ENCODE peak calls at places on chromosomes 16 and 17, in four cellular contexts. One of them, this sample, is unnamed.

GRCh38 chr17:64146418-64147109 is 16.6 kb upstream of the ERN1 start:
- DNase-seq in BE2C: peak; percentile 70
- DNase-seq in PC-3: peak; percentile 45
- DNase-seq in IMR-90: peak; percentile 72
- DNase-seq in this sample: peak; percentile 87

GRCh38 chr17:66371561-66371960 is 69.1 kb downstream of the PRKCA start:
- DNase-seq in PC-3: peak; percentile 86
- DNase-seq in IMR-90: no peak
- DNase-seq in BE2C: no peak
- DNase-seq in this sample: no peak

GRCh38 chr17:7043195-7043543 is 723 bp downstream of the SLC16A11 start:
- DNase-seq in IMR-90: no peak
- DNase-seq in BE2C: no peak
- DNase-seq in PC-3: no peak
- DNase-seq in this sample: no peak

GRCh38 chr16:84758627-84759026 is 58.8 kb downstream of the USP10 start:
- DNase-seq in IMR-90: no peak
- DNase-seq in BE2C: no peak
- DNase-seq in PC-3: no peak
- DNase-seq in this sample: no peak

GRCh38 chr16:4477966-4478365 is 1.8 kb downstream of the HMOX2 start:
- DNase-seq in IMR-90: peak; percentile 61
- DNase-seq in BE2C: no peak
- DNase-seq in PC-3: peak; percentile 46
- DNase-seq in this sample: peak; percentile 99

GRCh38 chr17:77376795-77377751 is 236.3 kb downstream of the SEC14L1 start:
- DNase-seq in IMR-90: peak; percentile 92
- DNase-seq in BE2C: peak; percentile 73
- DNase-seq in PC-3: no peak
- DNase-seq in this sample: no peak

GRCh38 chr17:2595736-2596135 is 2.3 kb downstream of the PAFAH1B1 start:
- DNase-seq in BE2C: no peak
- DNase-seq in PC-3: no peak
- DNase-seq in IMR-90: no peak
- DNase-seq in this sample: no peak

GRCh38 chr16:52451971-52452421 is 94.9 kb downstream of the TOX3 start:
- DNase-seq in PC-3: no peak
- DNase-seq in IMR-90: no peak
- DNase-seq in BE2C: no peak
- DNase-seq in this sample: no peak

GRCh38 chr16:11407047-11407982 is 62.1 kb downstream of the RMI2 start:
- DNase-seq in PC-3: peak; percentile 72
- DNase-seq in IMR-90: peak; percentile 77
- DNase-seq in BE2C: peak; percentile 66
- DNase-seq in this sample: peak; percentile 59

GRCh38 chr16:4900750-4901149 is 36.2 kb downstream of the PPL start:
- DNase-seq in PC-3: no peak
- DNase-seq in BE2C: no peak
- DNase-seq in IMR-90: no peak
- DNase-seq in this sample: no peak

GRCh38 chr17:18309202-18309601 is 5.6 kb downstream of the TOP3A start:
- DNase-seq in IMR-90: no peak
- DNase-seq in BE2C: no peak
- DNase-seq in PC-3: no peak
- DNase-seq in this sample: no peak
- H3K4me3 ChIP-seq in IMR-90: no peak overlapping the region
- H3K4me3 ChIP-seq in BE2C: no peak overlapping the region
- H3K4me3 ChIP-seq in PC-3: no peak overlapping the region
- H3K4me3 ChIP-seq in this sample: no peak overlapping the region

GRCh38 chr17:78573955-78574354 is 3.2 kb downstream of the DNAH17 start:
- DNase-seq in BE2C: peak; percentile 38
- DNase-seq in IMR-90: no peak
- DNase-seq in PC-3: peak; percentile 54
- DNase-seq in this sample: no peak
- TF ChIP-seq CTCF in BE2C: peak; percentile 25
- TF ChIP-seq CTCF in IMR-90: no peak
- TF ChIP-seq CTCF in PC-3: peak; percentile 65
- TF ChIP-seq CTCF in this sample: no peak

GRCh38 chr17:79095345-79096055 is 20.9 kb downstream of the ENGASE start:
- DNase-seq in IMR-90: no peak
- DNase-seq in BE2C: no peak
- DNase-seq in PC-3: peak; percentile 39
- DNase-seq in this sample: peak; percentile 6

GRCh38 chr17:79098282-79098867 is 23.8 kb downstream of the ENGASE start:
- DNase-seq in IMR-90: no peak
- DNase-seq in BE2C: no peak
- DNase-seq in PC-3: no peak
- DNase-seq in this sample: no peak

GRCh38 chr17:79100405-79100804 is 25.8 kb downstream of the ENGASE start:
- DNase-seq in PC-3: no peak
- DNase-seq in BE2C: no peak
- DNase-seq in IMR-90: no peak
- DNase-seq in this sample: no peak

GRCh38 chr17:79094261-79094660 is 19.6 kb downstream of the ENGASE start:
- DNase-seq in IMR-90: no peak
- DNase-seq in PC-3: no peak
- DNase-seq in BE2C: no peak
- DNase-seq in this sample: no peak

DNA sequence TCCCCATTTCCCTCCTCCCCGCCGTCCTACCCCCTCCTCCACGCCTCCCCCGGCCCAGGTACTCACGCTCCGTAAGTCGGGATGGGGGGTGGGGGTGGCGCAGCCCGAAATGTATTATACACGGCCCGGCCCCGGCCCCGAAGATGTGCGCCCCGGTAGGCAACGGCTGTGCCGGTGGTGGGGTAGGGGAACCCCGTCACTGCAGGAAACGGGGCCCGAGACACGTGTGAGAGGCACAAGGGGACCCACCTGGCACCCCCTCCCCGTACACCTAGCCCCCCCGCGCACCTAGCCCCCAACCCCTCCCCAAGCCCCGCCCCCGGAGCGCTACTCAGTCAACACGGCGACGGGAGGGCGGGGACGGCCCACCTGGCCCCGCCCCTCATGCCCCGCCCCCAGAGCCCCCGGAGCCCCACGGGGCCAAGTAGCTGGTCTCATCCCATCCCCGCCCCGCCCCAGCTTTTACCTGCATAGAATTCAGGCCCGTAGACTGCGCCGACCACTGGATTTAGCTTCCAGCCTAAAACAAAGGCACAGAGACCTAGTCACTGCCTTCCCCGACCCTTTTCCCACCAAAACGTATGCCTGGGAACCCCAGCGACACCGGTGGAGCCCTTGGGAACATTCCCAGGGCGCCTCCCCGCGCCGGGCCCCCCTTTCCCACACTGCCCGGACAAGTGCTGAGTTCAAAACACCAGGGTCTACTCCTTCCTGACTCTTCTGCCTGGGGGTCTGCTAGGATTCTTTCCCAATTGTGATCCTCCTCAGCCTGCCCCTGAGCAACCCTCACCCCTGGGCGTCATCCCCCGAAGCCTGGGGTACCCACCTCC is 22.8 kb downstream of the ENGASE start:
- DNase-seq in BE2C: no peak
- DNase-seq in IMR-90: no peak
- DNase-seq in PC-3: no peak
- DNase-seq in this sample: no peak
- H3K27me3 ChIP-seq in BE2C: peaks cover 49% of the 10 kb centered on the region
- H3K27me3 ChIP-seq in IMR-90: peaks cover 75% of the 10 kb centered on the region
- H3K27me3 ChIP-seq in PC-3: peaks cover 56% of the 10 kb centered on the region
- H3K27me3 ChIP-seq in this sample: peaks cover 18% of the 10 kb centered on the region

GRCh38 chr16:68644715-68645493 is at the start of gene CDH3:
- DNase-seq in BE2C: no peak
- DNase-seq in PC-3: peak; percentile 71
- DNase-seq in IMR-90: no peak
- DNase-seq in this sample: peak; percentile 83
- H3K4me3 ChIP-seq in BE2C: no peak within 1 kb of the TSS
- H3K4me3 ChIP-seq in PC-3: peak within 1 kb of the TSS; percentile 94
- H3K4me3 ChIP-seq in IMR-90: no peak within 1 kb of the TSS
- H3K4me3 ChIP-seq in this sample: peak within 1 kb of the TSS; percentile 50

GRCh38 chr17:38674013-38674748 is 576 bp downstream of the EPOP start:
- DNase-seq in PC-3: no peak
- DNase-seq in IMR-90: no peak
- DNase-seq in BE2C: peak; percentile 38
- DNase-seq in this sample: no peak
- TF ChIP-seq CTCF in PC-3: peak; percentile 28
- TF ChIP-seq CTCF in IMR-90: no peak
- TF ChIP-seq CTCF in BE2C: no peak
- TF ChIP-seq CTCF in this sample: peak; percentile 22

GRCh38 chr17:49998836-49999511 is 4.0 kb upstream of the DLX3 start:
- DNase-seq in BE2C: no peak
- DNase-seq in PC-3: no peak
- DNase-seq in IMR-90: no peak
- DNase-seq in this sample: no peak
- H3K27me3 ChIP-seq in BE2C: peaks cover 43% of the 10 kb centered on the region
- H3K27me3 ChIP-seq in PC-3: peaks cover 32% of the 10 kb centered on the region
- H3K27me3 ChIP-seq in IMR-90: peaks cover 65% of the 10 kb centered on the region
- H3K27me3 ChIP-seq in this sample: peaks cover 18% of the 10 kb centered on the region

This sample was measured in bronchial epithelial cell.